ENCODE peak calls at places on chromosome 11, in eight cellular contexts. S, Q, M, A, R, Y, C and V are unnamed samples.

GRCh38 chr11:20367313-20367948 is 3.9 kb downstream of the HTATIP2 start:
- DNase-seq in S (peak), Q (peak), M (peak), A (no peak), R (no peak), Y (peak), C (peak), V (peak)

GRCh38 chr11:65442952-65443351 is 20.4 kb downstream of the NEAT1 start:
- DNase-seq in S (no peak), Q (peak), M (peak), A (peak), R (no peak), Y (no peak), C (peak), V (peak)

GRCh38 chr11:11538277-11538960 is 83.4 kb downstream of the GALNT18 start:
- DNase-seq in S (no peak), Q (no peak), M (no peak), A (no peak), R (no peak), Y (no peak), C (peak), V (no peak)

GRCh38 chr11:107581147-107581546 is 9.8 kb upstream of the ELMOD1 start:
- DNase-seq in S (no peak), Q (no peak), M (no peak), A (no peak), R (no peak), Y (no peak), C (no peak), V (no peak)

GRCh38 chr11:1234054-1234720 is 11.3 kb downstream of the MUC5B start:
- DNase-seq in S (no peak), Q (no peak), M (no peak), A (peak), R (peak), Y (no peak), C (no peak), V (no peak)

GRCh38 chr11:105111145-105111944 is 28.2 kb downstream of the CARD18 start:
- DNase-seq in S (peak), Q (no peak), M (no peak), A (no peak), R (no peak), Y (no peak), C (no peak), V (no peak)

GRCh38 chr11:14384338-14384737 is 25.4 kb upstream of the RRAS2 start:
- DNase-seq in S (no peak), Q (peak), M (peak), A (no peak), R (no peak), Y (no peak), C (peak), V (peak)

GRCh38 chr11:96567193-96567592 is 177.4 kb downstream of the JRKL start:
- DNase-seq in S (peak), Q (no peak), M (peak), A (no peak), R (no peak), Y (no peak), C (peak), V (peak)

GRCh38 chr11:93020248-93021088 is 51.0 kb downstream of the MTNR1B start:
- DNase-seq in S (peak), Q (peak), M (peak), A (no peak), R (no peak), Y (peak), C (peak), V (peak)

GRCh38 chr11:6225024-6225423 is 9.4 kb downstream of the FHIP1B start:
- DNase-seq in S (no peak), Q (no peak), M (no peak), A (no peak), R (no peak), Y (no peak), C (no peak), V (no peak)

GRCh38 chr11:5655474-5655873 is 29.4 kb downstream of the TRIM5 start:
- DNase-seq in S (no peak), Q (no peak), M (no peak), A (no peak), R (no peak), Y (no peak), C (no peak), V (no peak)

GRCh38 chr11:28384418-28384817 is 276.2 kb downstream of the METTL15 start:
- DNase-seq in S (no peak), Q (peak), M (peak), A (no peak), R (no peak), Y (no peak), C (peak), V (peak)

GRCh38 chr11:76253416-76253815 is 47.1 kb upstream of the WNT11 start:
- DNase-seq in S (no peak), Q (no peak), M (no peak), A (no peak), R (no peak), Y (no peak), C (no peak), V (no peak)
- TF ChIP-seq CTCF in S (no peak), Q (no peak), M (no peak), A (no peak), R (no peak), Y (no peak), C (no peak), V (no peak)

GRCh38 chr11:48001438-48002021 is 21.2 kb downstream of the PTPRJ start:
- DNase-seq in S (no peak), Q (peak), M (peak), A (no peak), R (peak), Y (peak), C (peak), V (peak)

GRCh38 chr11:48000432-48000831 is 20.1 kb downstream of the PTPRJ start:
- DNase-seq in S (no peak), Q (no peak), M (no peak), A (no peak), R (no peak), Y (no peak), C (no peak), V (no peak)

GRCh38 chr11:48004456-48004855 is 24.1 kb downstream of the PTPRJ start:
- DNase-seq in S (no peak), Q (no peak), M (no peak), A (no peak), R (no peak), Y (no peak), C (no peak), V (no peak)

GRCh38 chr11:48003926-48004325 is 23.6 kb downstream of the PTPRJ start:
- DNase-seq in S (no peak), Q (no peak), M (no peak), A (no peak), R (no peak), Y (no peak), C (no peak), V (no peak)

GRCh38 chr11:48002565-48002964 is 22.2 kb downstream of the PTPRJ start:
- DNase-seq in S (no peak), Q (no peak), M (no peak), A (no peak), R (no peak), Y (no peak), C (no peak), V (no peak)
- H3K4me3 ChIP-seq in S (no peak), Q (no peak), M (no peak), A (no peak), R (no peak), Y (no peak), C (no peak), V (no peak)

GRCh38 chr11:68996376-68997123 is 15.8 kb upstream of the MRGPRD start:
- DNase-seq in S (no peak), Q (no peak), M (no peak), A (peak), R (no peak), Y (no peak), C (no peak), V (no peak)
- TF ChIP-seq CTCF in S (no peak), Q (no peak), M (no peak), A (no peak), R (no peak), Y (no peak), C (no peak), V (no peak)

DNA sequence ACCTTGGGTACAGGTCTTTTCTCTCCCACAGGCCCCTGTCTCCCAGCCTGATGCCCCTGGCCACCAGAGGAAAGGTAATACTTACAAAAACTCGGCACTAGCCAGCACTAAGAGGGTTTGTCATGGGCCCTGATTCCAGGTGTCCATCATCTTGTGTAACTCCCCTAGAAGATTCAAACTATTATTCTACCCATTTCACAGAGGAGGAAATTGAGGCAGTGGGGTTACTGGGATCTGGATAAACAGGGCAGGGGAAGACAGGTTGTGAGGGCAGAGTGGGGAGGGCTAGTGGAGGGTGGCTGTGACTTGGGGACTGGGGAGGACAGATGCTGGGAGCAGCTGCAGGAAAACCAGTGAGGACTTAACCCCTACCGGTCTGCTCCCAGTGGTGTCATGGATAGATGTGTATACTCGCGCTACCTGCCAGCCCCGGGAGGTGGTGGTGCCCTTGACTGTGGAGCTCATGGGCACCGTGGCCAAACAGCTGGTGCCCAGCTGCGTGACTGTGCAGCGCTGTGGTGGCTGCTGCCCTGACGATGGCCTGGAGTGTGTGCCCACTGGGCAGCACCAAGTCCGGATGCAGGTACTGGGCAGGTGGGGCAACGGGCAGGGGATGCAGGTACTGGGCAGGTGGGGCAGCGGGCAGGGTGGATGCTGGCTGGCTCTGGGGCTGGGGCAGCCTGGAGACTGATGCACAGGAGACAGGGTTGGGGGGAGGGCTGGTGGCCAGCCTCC is 1.2 kb downstream of the VEGFB start:
- DNase-seq in S (no peak), Q (no peak), M (no peak), A (no peak), R (no peak), Y (no peak), C (no peak), V (no peak)
- H3K4me3 ChIP-seq in S (peak), Q (peak), M (peak), A (peak), R (no peak), Y (peak), C (peak), V (peak)

DNA sequence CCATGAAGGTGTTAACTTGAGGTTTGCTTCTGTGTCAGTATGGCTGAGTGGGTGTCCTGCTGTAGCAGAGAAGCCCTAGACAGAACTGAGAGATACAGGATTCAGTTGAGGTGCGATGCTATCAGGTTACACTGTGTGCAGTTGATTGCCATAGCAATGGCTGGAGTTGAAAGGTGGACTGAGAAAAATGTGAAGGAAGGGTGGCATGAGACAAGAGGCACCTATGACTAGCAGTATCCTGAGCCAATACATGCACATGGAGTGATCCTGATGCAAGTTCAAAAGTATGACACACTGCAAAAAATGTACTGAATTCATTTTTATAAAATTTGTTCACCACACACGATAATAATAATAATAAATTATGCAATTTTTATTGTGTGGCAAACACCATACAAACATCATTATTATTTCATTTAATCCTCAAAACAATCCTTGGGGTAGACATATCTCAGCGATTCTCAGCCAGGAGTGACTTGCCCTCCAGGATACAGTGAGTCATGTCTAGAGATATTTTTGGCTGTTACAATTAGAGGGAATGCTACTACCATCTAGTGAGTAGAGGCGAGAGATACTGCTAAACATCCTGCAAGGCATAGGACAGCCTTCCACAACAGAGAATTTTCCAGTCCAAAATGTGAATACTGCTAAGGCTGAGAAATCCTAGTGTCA is 3.9 kb upstream of the PIWIL4 start:
- DNase-seq in S (peak), Q (peak), M (peak), A (no peak), R (no peak), Y (peak), C (peak), V (peak)
- TF ChIP-seq CTCF in S (no peak), Q (peak), M (peak), A (no peak), R (no peak), Y (peak), C (peak), V (peak)

GRCh38 chr11:36292311-36292722 is 3.1 kb upstream of the COMMD9 start:
- DNase-seq in S (peak), Q (peak), M (peak), A (no peak), R (no peak), Y (peak), C (peak), V (peak)

GRCh38 chr11:36289226-36289852 is at the start of gene COMMD9:
- DNase-seq in S (peak), Q (peak), M (peak), A (peak), R (peak), Y (peak), C (peak), V (peak)

GRCh38 chr11:36282926-36283325 is 6.3 kb downstream of the COMMD9 start:
- DNase-seq in S (no peak), Q (no peak), M (no peak), A (no peak), R (no peak), Y (no peak), C (no peak), V (no peak)

GRCh38 chr11:36288442-36289225 is 590 bp downstream of the COMMD9 start:
- DNase-seq in S (no peak), Q (no peak), M (peak), A (no peak), R (no peak), Y (no peak), C (peak), V (peak)
- H3K4me3 ChIP-seq in S (peak), Q (peak), M (peak), A (peak), R (peak), Y (peak), C (peak), V (peak)